ENCODE peak calls at places on chromosome 18, in four cellular contexts. One of them, this sample, is unnamed.

GRCh38 chr18:25650201-25650941 is 298.4 kb upstream of the ZNF521 start:
- DNase-seq in K562: no peak
- DNase-seq in GM12878: no peak
- DNase-seq in HepG2: peak
- DNase-seq in this sample: no peak

GRCh38 chr18:58991127-58991798 is 126.6 kb downstream of the ZNF532 start:
- DNase-seq in K562: no peak
- DNase-seq in GM12878: peak
- DNase-seq in HepG2: no peak
- DNase-seq in this sample: no peak

GRCh38 chr18:60413944-60414547 is 41.5 kb upstream of the MC4R start:
- DNase-seq in K562: no peak
- DNase-seq in GM12878: no peak
- DNase-seq in HepG2: peak
- DNase-seq in this sample: no peak

GRCh38 chr18:21980744-21981143 is 188.6 kb upstream of the GATA6 start:
- DNase-seq in K562: no peak
- DNase-seq in GM12878: no peak
- DNase-seq in HepG2: peak
- DNase-seq in this sample: no peak

GRCh38 chr18:60209042-60209441 is 163.5 kb downstream of the MC4R start:
- DNase-seq in K562: no peak
- DNase-seq in GM12878: no peak
- DNase-seq in HepG2: no peak
- DNase-seq in this sample: no peak

GRCh38 chr18:51229328-51229727 is 31.8 kb upstream of the MEX3C start:
- DNase-seq in K562: no peak
- DNase-seq in GM12878: no peak
- DNase-seq in HepG2: no peak
- DNase-seq in this sample: no peak

GRCh38 chr18:78896111-78896510 is 83.5 kb upstream of the SALL3 start:
- DNase-seq in K562: no peak
- DNase-seq in GM12878: no peak
- DNase-seq in HepG2: no peak
- DNase-seq in this sample: no peak

GRCh38 chr18:24595556-24595955 is 135.1 kb downstream of the HRH4 start:
- DNase-seq in K562: no peak
- DNase-seq in GM12878: no peak
- DNase-seq in HepG2: no peak
- DNase-seq in this sample: no peak

GRCh38 chr18:24268784-24269550 is 128.7 kb downstream of the OSBPL1A start:
- DNase-seq in K562: no peak
- DNase-seq in GM12878: no peak
- DNase-seq in HepG2: no peak
- DNase-seq in this sample: no peak

GRCh38 chr18:74331404-74331803 is 15.8 kb downstream of the C18orf63 start:
- DNase-seq in K562: no peak
- DNase-seq in GM12878: no peak
- DNase-seq in HepG2: peak
- DNase-seq in this sample: peak

GRCh38 chr18:62663731-62664336 is 51.5 kb upstream of the PHLPP1 start:
- DNase-seq in K562: peak
- DNase-seq in GM12878: peak
- DNase-seq in HepG2: no peak
- DNase-seq in this sample: no peak

GRCh38 chr18:79399275-79400081 is 3.7 kb downstream of the NFATC1 start:
- DNase-seq in K562: peak
- DNase-seq in GM12878: no peak
- DNase-seq in HepG2: no peak
- DNase-seq in this sample: no peak

GRCh38 chr18:74370163-74370562 is 54.5 kb downstream of the C18orf63 start:
- DNase-seq in K562: no peak
- DNase-seq in GM12878: no peak
- DNase-seq in HepG2: no peak
- DNase-seq in this sample: no peak

GRCh38 chr18:12497839-12498238 is 90.1 kb downstream of the PRELID3A start:
- DNase-seq in K562: no peak
- DNase-seq in GM12878: no peak
- DNase-seq in HepG2: no peak
- DNase-seq in this sample: no peak

GRCh38 chr18:12497296-12497695 is 89.6 kb downstream of the PRELID3A start:
- DNase-seq in K562: no peak
- DNase-seq in GM12878: no peak
- DNase-seq in HepG2: no peak
- DNase-seq in this sample: no peak

DNA sequence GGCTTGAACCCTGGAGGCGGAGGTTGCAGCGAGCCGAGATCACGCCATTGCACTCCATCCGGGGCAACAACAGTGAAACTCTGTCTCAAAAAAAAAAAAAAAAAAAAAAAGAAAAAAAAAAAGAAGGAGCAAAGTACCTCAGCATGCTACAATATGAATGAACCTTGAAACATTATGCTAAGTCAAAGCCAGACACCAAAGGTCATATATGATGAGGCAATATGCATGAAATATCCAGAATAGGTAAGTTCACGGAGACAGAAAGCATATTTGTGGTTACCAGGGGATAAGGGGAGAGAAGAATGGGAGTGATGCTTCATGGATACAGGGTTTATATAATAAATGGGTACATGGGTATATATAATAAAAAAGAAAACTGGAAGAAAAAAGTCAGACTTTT is 93.3 kb downstream of the PRELID3A start:
- DNase-seq in K562: no peak
- DNase-seq in GM12878: no peak
- DNase-seq in HepG2: peak
- DNase-seq in this sample: no peak
- TF ChIP-seq SP1 in K562: no peak
- TF ChIP-seq SP1 in GM12878: no peak
- TF ChIP-seq SP1 in HepG2: no peak
- TF ChIP-seq SP1 in this sample: no peak

GRCh38 chr18:36831139-36831538 is 2.2 kb downstream of the KIAA1328 start:
- DNase-seq in K562: no peak
- DNase-seq in GM12878: no peak
- DNase-seq in HepG2: no peak
- DNase-seq in this sample: no peak

GRCh38 chr18:36828157-36828629 is 609 bp downstream of the TPGS2 start:
- DNase-seq in K562: no peak
- DNase-seq in GM12878: no peak
- DNase-seq in HepG2: peak
- DNase-seq in this sample: peak

GRCh38 chr18:36828630-36829361 is at the start of the genes KIAA1328 and TPGS2:
- DNase-seq in K562: peak
- DNase-seq in GM12878: peak
- DNase-seq in HepG2: peak
- DNase-seq in this sample: peak

GRCh38 chr18:36830141-36830495 is 1.2 kb downstream of the KIAA1328 start:
- DNase-seq in K562: no peak
- DNase-seq in GM12878: no peak
- DNase-seq in HepG2: peak
- DNase-seq in this sample: no peak

DNA sequence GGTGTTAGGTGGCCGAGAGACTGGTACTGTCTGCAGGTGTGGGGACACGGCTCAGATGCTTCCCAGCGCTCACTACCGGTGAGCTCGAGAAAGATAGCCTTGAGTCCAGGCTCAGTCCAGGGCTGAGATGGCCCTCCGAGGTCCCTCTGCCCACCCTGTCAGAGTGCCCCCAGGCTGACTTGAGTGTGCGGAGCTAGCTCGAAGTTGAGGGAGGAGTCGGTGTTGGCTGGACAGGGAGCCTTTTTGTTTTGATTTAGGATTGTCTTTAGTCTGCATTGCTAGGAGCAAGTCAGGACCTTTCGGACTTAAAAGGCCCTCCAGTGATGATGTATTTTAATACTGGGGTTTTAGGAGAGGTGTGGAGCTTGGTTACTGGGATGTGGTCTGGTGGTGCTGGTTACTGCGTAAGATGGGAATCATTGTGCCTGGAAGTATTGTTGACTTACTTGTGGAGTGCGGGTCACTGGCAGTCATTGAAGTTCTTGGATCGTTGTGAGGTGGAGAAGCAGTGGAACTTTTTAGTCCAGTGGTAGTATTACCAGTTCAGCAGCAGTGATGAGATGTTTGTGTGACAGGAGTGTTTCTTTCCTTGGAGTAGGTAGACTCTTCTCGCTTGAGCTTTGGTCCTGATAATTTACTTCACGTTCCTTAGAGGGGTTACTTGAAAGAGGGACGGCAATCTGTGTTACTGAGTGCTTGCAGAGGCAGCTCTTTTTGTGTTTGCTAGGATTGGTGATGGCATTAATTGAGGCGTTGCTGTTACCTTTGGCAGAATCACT is 624 bp downstream of the KIAA1328 start:
- DNase-seq in K562: no peak
- DNase-seq in GM12878: no peak
- DNase-seq in HepG2: peak
- DNase-seq in this sample: peak
- TF ChIP-seq TARDBP in K562: no peak
- TF ChIP-seq TARDBP in GM12878: no peak
- TF ChIP-seq TARDBP in HepG2: no peak
- TF ChIP-seq TARDBP in this sample: no peak

GRCh38 chr18:49018961-49019445 is 68.2 kb upstream of the SMAD7 start:
- DNase-seq in K562: no peak
- DNase-seq in GM12878: no peak
- DNase-seq in HepG2: no peak
- DNase-seq in this sample: no peak
- TF ChIP-seq SP1 in K562: no peak
- TF ChIP-seq SP1 in GM12878: no peak
- TF ChIP-seq SP1 in HepG2: no peak
- TF ChIP-seq SP1 in this sample: no peak

GRCh38 chr18:3599861-3600260 is 149.9 kb downstream of the TGIF1 start:
- DNase-seq in K562: no peak
- DNase-seq in GM12878: no peak
- DNase-seq in HepG2: no peak
- DNase-seq in this sample: no peak

GRCh38 chr18:3604626-3605408 is 154.8 kb downstream of the TGIF1 start:
- DNase-seq in K562: peak
- DNase-seq in GM12878: peak
- DNase-seq in HepG2: peak
- DNase-seq in this sample: no peak

GRCh38 chr18:3605562-3606443 is 155.8 kb downstream of the TGIF1 start:
- DNase-seq in K562: no peak
- DNase-seq in GM12878: no peak
- DNase-seq in HepG2: no peak
- DNase-seq in this sample: no peak

GRCh38 chr18:3604260-3604625 is 154.3 kb downstream of the TGIF1 start:
- DNase-seq in K562: no peak
- DNase-seq in GM12878: no peak
- DNase-seq in HepG2: no peak
- DNase-seq in this sample: no peak

GRCh38 chr18:3603460-3604259 is 153.7 kb downstream of the TGIF1 start:
- DNase-seq in K562: peak
- DNase-seq in GM12878: no peak
- DNase-seq in HepG2: peak
- DNase-seq in this sample: no peak
- TF ChIP-seq TARDBP in K562: no peak
- TF ChIP-seq TARDBP in GM12878: no peak
- TF ChIP-seq TARDBP in HepG2: no peak
- TF ChIP-seq TARDBP in this sample: no peak

DNA sequence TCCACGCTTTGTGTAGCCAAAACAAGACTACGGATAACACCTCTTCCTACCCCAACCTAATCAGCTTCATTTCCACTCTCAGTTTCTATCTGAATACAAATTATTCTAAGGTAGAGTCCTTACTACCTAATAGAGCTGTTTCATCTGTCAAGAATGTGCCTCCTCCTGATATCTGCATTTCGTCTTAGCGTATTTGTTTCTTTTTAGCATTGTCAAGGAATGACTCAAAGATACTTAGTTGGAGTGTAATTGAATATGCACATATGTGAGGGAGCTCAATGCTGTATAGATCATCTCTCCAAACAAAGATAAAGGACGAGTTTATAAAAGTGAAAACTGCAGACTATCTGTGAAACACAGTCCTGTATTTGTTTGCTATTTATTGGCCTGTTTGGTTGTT is 2059.3 kb upstream of the CELF4 start:
- DNase-seq in K562: no peak
- DNase-seq in GM12878: no peak
- DNase-seq in HepG2: no peak
- DNase-seq in this sample: no peak
- TF ChIP-seq SP1 in K562: no peak
- TF ChIP-seq SP1 in GM12878: no peak
- TF ChIP-seq SP1 in HepG2: no peak
- TF ChIP-seq SP1 in this sample: no peak

GRCh38 chr18:8610442-8610801 is 1.2 kb downstream of the RAB12 start:
- DNase-seq in K562: no peak
- DNase-seq in GM12878: no peak
- DNase-seq in HepG2: no peak
- DNase-seq in this sample: no peak

GRCh38 chr18:8608795-8609673 is at the start of gene RAB12:
- DNase-seq in K562: peak
- DNase-seq in GM12878: no peak
- DNase-seq in HepG2: peak
- DNase-seq in this sample: peak

GRCh38 chr18:8611916-8612576 is 2.8 kb downstream of the RAB12 start:
- DNase-seq in K562: no peak
- DNase-seq in GM12878: no peak
- DNase-seq in HepG2: no peak
- DNase-seq in this sample: no peak

GRCh38 chr18:8607776-8608682 is 1.2 kb upstream of the RAB12 start:
- DNase-seq in K562: no peak
- DNase-seq in GM12878: peak
- DNase-seq in HepG2: peak
- DNase-seq in this sample: no peak

GRCh38 chr18:8609711-8610441 is 639 bp downstream of the RAB12 start:
- DNase-seq in K562: no peak
- DNase-seq in GM12878: no peak
- DNase-seq in HepG2: no peak
- DNase-seq in this sample: peak
- TF ChIP-seq TARDBP in K562: no peak
- TF ChIP-seq TARDBP in GM12878: no peak
- TF ChIP-seq TARDBP in HepG2: no peak
- TF ChIP-seq TARDBP in this sample: no peak

DNA sequence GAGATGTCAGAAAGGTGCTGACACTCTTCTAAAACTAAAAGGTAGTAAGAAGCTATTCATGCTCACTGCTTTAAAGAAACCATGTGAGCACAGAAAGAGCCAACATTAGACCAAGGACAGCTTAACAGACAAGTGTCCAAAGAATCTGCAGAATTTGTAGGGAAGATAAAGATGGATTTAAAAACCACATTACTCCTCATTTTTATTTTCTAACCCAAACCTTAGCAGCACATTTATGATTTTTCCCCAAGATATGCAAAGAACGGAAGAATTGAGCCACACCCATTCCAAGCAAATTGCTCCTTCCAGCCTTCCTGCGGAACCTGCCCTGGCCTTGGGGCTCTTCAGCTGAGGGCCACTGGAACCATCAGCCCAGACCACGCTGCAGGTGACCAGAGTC is 26.9 kb downstream of the MBP start:
- DNase-seq in K562: no peak
- DNase-seq in GM12878: no peak
- DNase-seq in HepG2: no peak
- DNase-seq in this sample: no peak
- TF ChIP-seq SP1 in K562: no peak
- TF ChIP-seq SP1 in GM12878: no peak
- TF ChIP-seq SP1 in HepG2: no peak
- TF ChIP-seq SP1 in this sample: no peak

This sample was measured in HEK293T.